ENCODE peak calls at places on chromosomes 5 and 9, in four cellular contexts. Q is endodermal cell, U is K562, X is gastrocnemius medialis. S is an unnamed sample.

GRCh38 chr5:68652507-68652906 is 437.0 kb downstream of the PIK3R1 start:
- DNase-seq in Q (no peak), U (no peak), X (peak), S (no peak)

GRCh38 chr5:54457094-54457531 is 1.6 kb downstream of the HSPB3 start:
- DNase-seq in Q (no peak), U (peak), X (peak), S (peak)

GRCh38 chr9:21965401-21965951 is 28.7 kb downstream of the CDKN2A start:
- DNase-seq in Q (peak), U (no peak), X (peak), S (peak)

GRCh38 chr9:469672-470040 is 255.0 kb downstream of the DOCK8 start:
- DNase-seq in Q (no peak), U (no peak), X (peak), S (no peak)

GRCh38 chr9:123358181-123358894 is 2.3 kb downstream of the CRB2 start:
- DNase-seq in Q (peak), U (no peak), X (no peak), S (no peak)

GRCh38 chr9:134313470-134313869 is 12.8 kb upstream of the RXRA start:
- DNase-seq in Q (no peak), U (no peak), X (no peak), S (no peak)

GRCh38 chr5:132190161-132190817 is 37.4 kb downstream of the P4HA2 start:
- DNase-seq in Q (peak), U (peak), X (no peak), S (no peak)

GRCh38 chr9:125902224-125902623 is 155.1 kb downstream of the PBX3 start:
- DNase-seq in Q (no peak), U (no peak), X (no peak), S (no peak)

GRCh38 chr9:27590636-27591035 is 17.4 kb upstream of the C9orf72 start:
- DNase-seq in Q (no peak), U (no peak), X (no peak), S (no peak)

GRCh38 chr9:71306134-71306533 is 184.7 kb upstream of the TRPM3 start:
- DNase-seq in Q (no peak), U (no peak), X (no peak), S (peak)

GRCh38 chr9:116280529-116280928 is 126.9 kb downstream of the PAPPA start:
- DNase-seq in Q (no peak), U (no peak), X (no peak), S (no peak)

GRCh38 chr5:162323471-162323870 is 255.9 kb downstream of the GABRG2 start:
- DNase-seq in Q (no peak), U (no peak), X (no peak), S (no peak)

GRCh38 chr9:2818486-2819121 is 25.3 kb downstream of the PUM3 start:
- DNase-seq in Q (no peak), U (no peak), X (no peak), S (no peak)

GRCh38 chr5:39469173-39469572 is 44.4 kb upstream of the DAB2 start:
- DNase-seq in Q (no peak), U (no peak), X (no peak), S (no peak)

GRCh38 chr5:156274455-156274854 is 52.5 kb upstream of the SGCD start:
- DNase-seq in Q (no peak), U (no peak), X (no peak), S (no peak)

GRCh38 chr5:43120720-43121564 is at the start of gene ZNF131:
- DNase-seq in Q (peak), U (peak), X (peak), S (peak)

GRCh38 chr5:95841914-95842812 is 19.6 kb upstream of the GLRX start:
- DNase-seq in Q (peak), U (no peak), X (peak), S (no peak)

GRCh38 chr5:116378007-116378831 is 196.4 kb downstream of the SEMA6A start:
- DNase-seq in Q (peak), U (no peak), X (peak), S (no peak)

GRCh38 chr9:95218790-95219189 is 98.7 kb downstream of the FANCC start:
- DNase-seq in Q (peak), U (no peak), X (no peak), S (no peak)

GRCh38 chr5:173659423-173659822 is 43.0 kb upstream of the BOD1 start:
- DNase-seq in Q (no peak), U (no peak), X (no peak), S (no peak)

GRCh38 chr9:27468450-27469110 is 55.5 kb upstream of the IFNK start:
- DNase-seq in Q (no peak), U (no peak), X (no peak), S (peak)

GRCh38 chr9:126915281-126915816 is 767 bp downstream of the RALGPS1 start:
- DNase-seq in Q (peak), U (no peak), X (peak), S (peak)

GRCh38 chr5:969421-969839 is 39.2 kb upstream of the NKD2 start:
- DNase-seq in Q (no peak), U (no peak), X (no peak), S (no peak)

GRCh38 chr9:130870491-130871381 is 25.9 kb downstream of the QRFP start:
- DNase-seq in Q (no peak), U (no peak), X (no peak), S (peak)

GRCh38 chr5:76794871-76795270 is 24.0 kb upstream of the F2RL1 start:
- DNase-seq in Q (no peak), U (no peak), X (no peak), S (no peak)

GRCh38 chr9:96398582-96399334 is 15.2 kb upstream of the SLC35D2 start:
- DNase-seq in Q (no peak), U (no peak), X (no peak), S (no peak)

GRCh38 chr5:73417307-73418035 is 31.1 kb downstream of the FOXD1 start:
- DNase-seq in Q (no peak), U (no peak), X (no peak), S (peak)

GRCh38 chr5:34415559-34416198 is 240.4 kb upstream of the RAI14 start:
- DNase-seq in Q (no peak), U (no peak), X (no peak), S (no peak)

GRCh38 chr9:122246666-122247065 is 17.9 kb upstream of the LHX6 start:
- DNase-seq in Q (no peak), U (no peak), X (no peak), S (no peak)

GRCh38 chr5:132209901-132210545 is 17.6 kb downstream of the P4HA2 start:
- DNase-seq in Q (peak), U (no peak), X (no peak), S (no peak)

GRCh38 chr5:9621379-9621903 is 8.7 kb downstream of the TAS2R1 start:
- DNase-seq in Q (no peak), U (no peak), X (no peak), S (no peak)

GRCh38 chr5:113068559-113068958 is 92.0 kb downstream of the DCP2 start:
- DNase-seq in Q (no peak), U (no peak), X (no peak), S (no peak)

GRCh38 chr9:115694014-115694413 is 459.6 kb upstream of the PAPPA start:
- DNase-seq in Q (peak), U (no peak), X (peak), S (no peak)

GRCh38 chr5:88826959-88827585 is 55.9 kb downstream of the MEF2C start:
- DNase-seq in Q (no peak), U (peak), X (peak), S (peak)

DNA sequence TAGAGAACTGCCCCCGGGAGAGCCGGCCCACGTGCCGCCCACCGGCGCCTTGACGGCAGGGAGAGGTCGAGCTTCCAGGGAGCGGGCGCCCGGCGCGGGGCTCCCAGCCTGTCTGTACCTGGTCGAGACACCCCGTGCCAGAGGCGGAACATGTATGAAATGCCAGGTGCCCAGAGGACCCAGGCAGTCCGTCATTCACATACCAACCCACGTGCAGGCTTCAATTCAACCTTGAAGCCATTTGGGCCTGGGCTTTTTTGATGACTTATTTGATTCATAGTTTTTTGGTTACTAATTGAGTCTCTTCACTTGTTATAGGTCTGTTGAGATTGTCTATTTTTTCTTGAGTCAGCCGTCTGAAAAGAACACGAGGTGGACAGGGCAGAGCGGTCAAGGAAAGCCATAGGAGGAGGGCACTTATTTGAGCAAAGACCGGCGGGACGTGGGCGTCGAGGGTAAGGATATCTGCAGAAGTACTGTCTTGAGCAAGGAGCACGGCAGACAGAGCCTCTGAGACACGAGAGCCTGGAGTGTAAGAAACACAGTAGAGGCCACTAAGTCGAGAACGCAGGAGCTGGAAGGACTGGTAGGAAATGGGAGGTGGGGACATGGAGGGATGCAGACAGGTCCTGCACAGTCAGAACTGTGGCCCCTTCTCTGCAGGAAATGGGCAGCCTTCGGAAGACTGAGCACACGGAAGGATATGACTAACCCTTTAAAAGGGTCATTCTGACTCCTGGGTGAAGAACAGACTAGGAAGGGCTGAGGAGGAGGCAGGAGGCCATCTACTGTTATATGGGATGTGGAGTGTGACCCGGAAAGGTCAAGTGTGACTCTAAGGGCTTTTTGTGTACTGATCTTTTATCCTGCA is 1.2 kb upstream of the CAMSAP1 start:
- DNase-seq in Q (no peak), U (no peak), X (no peak), S (no peak)
- H3K27ac ChIP-seq in Q (no peak), U (peak), X (peak), S (peak)

DNA sequence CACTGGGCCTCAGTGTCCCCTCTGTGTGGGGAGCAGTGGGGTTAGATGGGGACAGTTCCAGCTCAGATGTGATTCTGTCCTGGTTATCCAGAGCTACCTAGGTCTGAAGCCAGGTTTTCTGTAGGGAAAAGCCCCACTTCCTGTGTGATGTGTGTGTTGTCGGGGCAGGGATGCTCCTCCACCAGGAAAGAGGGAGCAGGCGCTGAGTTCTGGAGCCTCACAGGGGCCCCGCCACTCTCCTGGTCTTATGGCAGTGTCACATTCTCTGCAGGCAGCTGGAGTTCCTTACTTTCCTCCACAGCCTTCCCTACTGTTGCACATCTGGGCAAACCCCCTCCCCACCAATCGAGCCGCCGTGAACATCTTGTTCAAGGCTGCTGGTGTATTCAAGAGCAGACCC is 39.1 kb upstream of the GRHPR start:
- DNase-seq in Q (no peak), U (no peak), X (no peak), S (no peak)
- H3K27ac ChIP-seq in Q (no peak), U (no peak), X (no peak), S (no peak)

GRCh38 chr5:150317048-150318003 is 14.6 kb upstream of the ARSI start:
- DNase-seq in Q (peak), U (peak), X (no peak), S (no peak)
- H3K27ac ChIP-seq in Q (peak), U (no peak), X (no peak), S (no peak)

GRCh38 chr9:105539452-105539851 is 18.5 kb upstream of the FKTN start:
- DNase-seq in Q (peak), U (no peak), X (no peak), S (no peak)

GRCh38 chr9:105535920-105536668 is 21.8 kb upstream of the FKTN start:
- DNase-seq in Q (no peak), U (no peak), X (no peak), S (no peak)

GRCh38 chr9:105541838-105542237 is 16.1 kb upstream of the FKTN start:
- DNase-seq in Q (no peak), U (no peak), X (no peak), S (no peak)
- H3K27ac ChIP-seq in Q (no peak), U (no peak), X (no peak), S (no peak)

S was measured in testis.